ENCODE peak calls at places on chromosomes 13 and 19, in seven cellular contexts. One of them, this sample, is unnamed.

GRCh38 chr13:62682788-62683187 is 1267.1 kb upstream of the PCDH20 start:
- DNase-seq in activated CD4-positive, alpha-beta T cell treated with anti-CD3 and anti-CD28 coated beads for 4 hours: no peak
- DNase-seq in HCEC 1CT: no peak
- DNase-seq in ovary: no peak
- DNase-seq in skeletal muscle cell: no peak
- DNase-seq in amniotic epithelial cell: no peak
- DNase-seq in COLO829: no peak
- DNase-seq in this sample: no peak

GRCh38 chr19:49417090-49417489 is 6.2 kb downstream of the PTH2 start:
- DNase-seq in activated CD4-positive, alpha-beta T cell treated with anti-CD3 and anti-CD28 coated beads for 4 hours: no peak
- DNase-seq in HCEC 1CT: no peak
- DNase-seq in ovary: no peak
- DNase-seq in skeletal muscle cell: no peak
- DNase-seq in amniotic epithelial cell: no peak
- DNase-seq in COLO829: no peak
- DNase-seq in this sample: no peak

GRCh38 chr13:97574926-97575325 is 141.0 kb downstream of the RAP2A start:
- DNase-seq in activated CD4-positive, alpha-beta T cell treated with anti-CD3 and anti-CD28 coated beads for 4 hours: no peak
- DNase-seq in HCEC 1CT: peak; percentile 39
- DNase-seq in ovary: no peak
- DNase-seq in skeletal muscle cell: no peak
- DNase-seq in amniotic epithelial cell: peak; percentile 65
- DNase-seq in COLO829: peak; percentile 26
- DNase-seq in this sample: peak; percentile 33

GRCh38 chr13:33761744-33762143 is 56.2 kb upstream of the RFC3 start:
- DNase-seq in activated CD4-positive, alpha-beta T cell treated with anti-CD3 and anti-CD28 coated beads for 4 hours: no peak
- DNase-seq in HCEC 1CT: peak; percentile 19
- DNase-seq in ovary: no peak
- DNase-seq in skeletal muscle cell: no peak
- DNase-seq in amniotic epithelial cell: no peak
- DNase-seq in COLO829: no peak
- DNase-seq in this sample: no peak

GRCh38 chr13:100387416-100387815 is 201.2 kb downstream of the GGACT start:
- DNase-seq in activated CD4-positive, alpha-beta T cell treated with anti-CD3 and anti-CD28 coated beads for 4 hours: no peak
- DNase-seq in HCEC 1CT: no peak
- DNase-seq in ovary: no peak
- DNase-seq in skeletal muscle cell: no peak
- DNase-seq in amniotic epithelial cell: no peak
- DNase-seq in COLO829: no peak
- DNase-seq in this sample: no peak

GRCh38 chr13:101049166-101049850 is 367.0 kb downstream of the NALCN start:
- DNase-seq in activated CD4-positive, alpha-beta T cell treated with anti-CD3 and anti-CD28 coated beads for 4 hours: no peak
- DNase-seq in HCEC 1CT: peak; percentile 3
- DNase-seq in ovary: no peak
- DNase-seq in skeletal muscle cell: no peak
- DNase-seq in amniotic epithelial cell: no peak
- DNase-seq in COLO829: peak; percentile 31
- DNase-seq in this sample: no peak

GRCh38 chr19:46714523-46715106 is 2.3 kb downstream of the PRKD2 start:
- DNase-seq in activated CD4-positive, alpha-beta T cell treated with anti-CD3 and anti-CD28 coated beads for 4 hours: peak; percentile 71
- DNase-seq in HCEC 1CT: no peak
- DNase-seq in ovary: no peak
- DNase-seq in skeletal muscle cell: no peak
- DNase-seq in amniotic epithelial cell: no peak
- DNase-seq in COLO829: no peak
- DNase-seq in this sample: no peak

GRCh38 chr19:51365211-51366049 is 758 bp downstream of the ETFB start:
- DNase-seq in activated CD4-positive, alpha-beta T cell treated with anti-CD3 and anti-CD28 coated beads for 4 hours: no peak
- DNase-seq in HCEC 1CT: peak; percentile 45
- DNase-seq in ovary: peak; percentile 48
- DNase-seq in skeletal muscle cell: no peak
- DNase-seq in amniotic epithelial cell: peak; percentile 52
- DNase-seq in COLO829: peak; percentile 27
- DNase-seq in this sample: peak; percentile 81

GRCh38 chr19:48206402-48207093 is 36.1 kb downstream of the ZSWIM9 start:
- DNase-seq in activated CD4-positive, alpha-beta T cell treated with anti-CD3 and anti-CD28 coated beads for 4 hours: no peak
- DNase-seq in HCEC 1CT: no peak
- DNase-seq in ovary: no peak
- DNase-seq in skeletal muscle cell: no peak
- DNase-seq in amniotic epithelial cell: no peak
- DNase-seq in COLO829: no peak
- DNase-seq in this sample: no peak

GRCh38 chr13:24076124-24076523 is 84.4 kb upstream of the SPATA13 start:
- DNase-seq in activated CD4-positive, alpha-beta T cell treated with anti-CD3 and anti-CD28 coated beads for 4 hours: no peak
- DNase-seq in HCEC 1CT: no peak
- DNase-seq in ovary: no peak
- DNase-seq in skeletal muscle cell: no peak
- DNase-seq in amniotic epithelial cell: no peak
- DNase-seq in COLO829: no peak
- DNase-seq in this sample: peak; percentile 55

GRCh38 chr13:29865934-29866333 is 15.5 kb upstream of the UBL3 start:
- DNase-seq in activated CD4-positive, alpha-beta T cell treated with anti-CD3 and anti-CD28 coated beads for 4 hours: no peak
- DNase-seq in HCEC 1CT: no peak
- DNase-seq in ovary: no peak
- DNase-seq in skeletal muscle cell: no peak
- DNase-seq in amniotic epithelial cell: no peak
- DNase-seq in COLO829: no peak
- DNase-seq in this sample: no peak

GRCh38 chr19:53311044-53311443 is 22.5 kb upstream of the ZNF845 start:
- DNase-seq in activated CD4-positive, alpha-beta T cell treated with anti-CD3 and anti-CD28 coated beads for 4 hours: no peak
- DNase-seq in HCEC 1CT: no peak
- DNase-seq in ovary: no peak
- DNase-seq in skeletal muscle cell: no peak
- DNase-seq in amniotic epithelial cell: no peak
- DNase-seq in COLO829: no peak
- DNase-seq in this sample: no peak

GRCh38 chr13:23899555-23899954 is 2.3 kb upstream of the C1QTNF9B start:
- DNase-seq in activated CD4-positive, alpha-beta T cell treated with anti-CD3 and anti-CD28 coated beads for 4 hours: peak; percentile 18
- DNase-seq in HCEC 1CT: peak; percentile 52
- DNase-seq in ovary: no peak
- DNase-seq in skeletal muscle cell: no peak
- DNase-seq in amniotic epithelial cell: peak; percentile 37
- DNase-seq in COLO829: peak; percentile 61
- DNase-seq in this sample: peak; percentile 52

GRCh38 chr19:27964165-27964564 is 1248.8 kb downstream of the UQCRFS1 start:
- DNase-seq in activated CD4-positive, alpha-beta T cell treated with anti-CD3 and anti-CD28 coated beads for 4 hours: no peak
- DNase-seq in HCEC 1CT: no peak
- DNase-seq in ovary: no peak
- DNase-seq in skeletal muscle cell: no peak
- DNase-seq in amniotic epithelial cell: no peak
- DNase-seq in COLO829: no peak
- DNase-seq in this sample: no peak

GRCh38 chr13:101875091-101875490 is 422.6 kb downstream of the ITGBL1 start:
- DNase-seq in activated CD4-positive, alpha-beta T cell treated with anti-CD3 and anti-CD28 coated beads for 4 hours: no peak
- DNase-seq in HCEC 1CT: no peak
- DNase-seq in ovary: no peak
- DNase-seq in skeletal muscle cell: no peak
- DNase-seq in amniotic epithelial cell: no peak
- DNase-seq in COLO829: no peak
- DNase-seq in this sample: peak; percentile 11

GRCh38 chr13:88648598-88649373 is 977.6 kb downstream of the SLITRK5 start:
- DNase-seq in activated CD4-positive, alpha-beta T cell treated with anti-CD3 and anti-CD28 coated beads for 4 hours: no peak
- DNase-seq in HCEC 1CT: no peak
- DNase-seq in ovary: no peak
- DNase-seq in skeletal muscle cell: no peak
- DNase-seq in amniotic epithelial cell: no peak
- DNase-seq in COLO829: no peak
- DNase-seq in this sample: no peak

GRCh38 chr13:41706189-41706588 is 248.8 kb downstream of the RGCC start:
- DNase-seq in activated CD4-positive, alpha-beta T cell treated with anti-CD3 and anti-CD28 coated beads for 4 hours: no peak
- DNase-seq in HCEC 1CT: no peak
- DNase-seq in ovary: no peak
- DNase-seq in skeletal muscle cell: peak; percentile 5
- DNase-seq in amniotic epithelial cell: no peak
- DNase-seq in COLO829: no peak
- DNase-seq in this sample: no peak

GRCh38 chr13:101706651-101707050 is 254.2 kb downstream of the ITGBL1 start:
- DNase-seq in activated CD4-positive, alpha-beta T cell treated with anti-CD3 and anti-CD28 coated beads for 4 hours: no peak
- DNase-seq in HCEC 1CT: peak; percentile 83
- DNase-seq in ovary: no peak
- DNase-seq in skeletal muscle cell: peak; percentile 99
- DNase-seq in amniotic epithelial cell: peak; percentile 99
- DNase-seq in COLO829: no peak
- DNase-seq in this sample: peak; percentile 5

GRCh38 chr19:5933391-5933998 is 19.4 kb downstream of the CAPS start:
- DNase-seq in activated CD4-positive, alpha-beta T cell treated with anti-CD3 and anti-CD28 coated beads for 4 hours: no peak
- DNase-seq in HCEC 1CT: no peak
- DNase-seq in ovary: no peak
- DNase-seq in skeletal muscle cell: no peak
- DNase-seq in amniotic epithelial cell: no peak
- DNase-seq in COLO829: no peak
- DNase-seq in this sample: no peak

GRCh38 chr13:72180253-72180952 is 313.4 kb upstream of the DACH1 start:
- DNase-seq in activated CD4-positive, alpha-beta T cell treated with anti-CD3 and anti-CD28 coated beads for 4 hours: no peak
- DNase-seq in HCEC 1CT: no peak
- DNase-seq in ovary: no peak
- DNase-seq in skeletal muscle cell: no peak
- DNase-seq in amniotic epithelial cell: no peak
- DNase-seq in COLO829: no peak
- DNase-seq in this sample: no peak

GRCh38 chr19:12194827-12195500 is 32.1 kb downstream of the ZNF136 start:
- DNase-seq in activated CD4-positive, alpha-beta T cell treated with anti-CD3 and anti-CD28 coated beads for 4 hours: peak; percentile 70
- DNase-seq in HCEC 1CT: no peak
- DNase-seq in ovary: peak; percentile 92
- DNase-seq in skeletal muscle cell: peak; percentile 8
- DNase-seq in amniotic epithelial cell: peak; percentile 4
- DNase-seq in COLO829: no peak
- DNase-seq in this sample: no peak

GRCh38 chr13:27789153-27789494 is 3.2 kb upstream of the GSX1 start:
- DNase-seq in activated CD4-positive, alpha-beta T cell treated with anti-CD3 and anti-CD28 coated beads for 4 hours: no peak
- DNase-seq in HCEC 1CT: no peak
- DNase-seq in ovary: no peak
- DNase-seq in skeletal muscle cell: no peak
- DNase-seq in amniotic epithelial cell: no peak
- DNase-seq in COLO829: no peak
- DNase-seq in this sample: no peak

GRCh38 chr13:75489502-75490263 is 7.7 kb upstream of the TBC1D4 start:
- DNase-seq in activated CD4-positive, alpha-beta T cell treated with anti-CD3 and anti-CD28 coated beads for 4 hours: no peak
- DNase-seq in HCEC 1CT: peak; percentile 81
- DNase-seq in ovary: no peak
- DNase-seq in skeletal muscle cell: no peak
- DNase-seq in amniotic epithelial cell: peak; percentile 93
- DNase-seq in COLO829: no peak
- DNase-seq in this sample: peak; percentile 33

GRCh38 chr13:20351279-20352022 is 119.3 kb upstream of the GJB6 start:
- DNase-seq in activated CD4-positive, alpha-beta T cell treated with anti-CD3 and anti-CD28 coated beads for 4 hours: no peak
- DNase-seq in HCEC 1CT: peak; percentile 88
- DNase-seq in ovary: no peak
- DNase-seq in skeletal muscle cell: peak; percentile 75
- DNase-seq in amniotic epithelial cell: peak; percentile 96
- DNase-seq in COLO829: peak; percentile 60
- DNase-seq in this sample: no peak

GRCh38 chr13:101523154-101523669 is 70.7 kb downstream of the ITGBL1 start:
- DNase-seq in activated CD4-positive, alpha-beta T cell treated with anti-CD3 and anti-CD28 coated beads for 4 hours: no peak
- DNase-seq in HCEC 1CT: no peak
- DNase-seq in ovary: no peak
- DNase-seq in skeletal muscle cell: no peak
- DNase-seq in amniotic epithelial cell: no peak
- DNase-seq in COLO829: no peak
- DNase-seq in this sample: no peak

GRCh38 chr19:3132971-3133792 is 2.7 kb upstream of the GNA15 start:
- DNase-seq in activated CD4-positive, alpha-beta T cell treated with anti-CD3 and anti-CD28 coated beads for 4 hours: peak; percentile 81
- DNase-seq in HCEC 1CT: no peak
- DNase-seq in ovary: no peak
- DNase-seq in skeletal muscle cell: peak; percentile 49
- DNase-seq in amniotic epithelial cell: peak; percentile 16
- DNase-seq in COLO829: no peak
- DNase-seq in this sample: no peak

GRCh38 chr13:19845758-19846157 is 17.7 kb downstream of the ZMYM5 start:
- DNase-seq in activated CD4-positive, alpha-beta T cell treated with anti-CD3 and anti-CD28 coated beads for 4 hours: no peak
- DNase-seq in HCEC 1CT: peak; percentile 99
- DNase-seq in ovary: no peak
- DNase-seq in skeletal muscle cell: peak; percentile 87
- DNase-seq in amniotic epithelial cell: peak; percentile 96
- DNase-seq in COLO829: peak; percentile 96
- DNase-seq in this sample: peak; percentile 72

GRCh38 chr19:53102701-53103140 is 501 bp downstream of the ZNF160 start:
- DNase-seq in activated CD4-positive, alpha-beta T cell treated with anti-CD3 and anti-CD28 coated beads for 4 hours: peak; percentile 28
- DNase-seq in HCEC 1CT: peak; percentile 26
- DNase-seq in ovary: no peak
- DNase-seq in skeletal muscle cell: peak; percentile 0
- DNase-seq in amniotic epithelial cell: peak; percentile 13
- DNase-seq in COLO829: no peak
- DNase-seq in this sample: peak; percentile 65

GRCh38 chr13:47826481-47826880 is 174.6 kb downstream of the SUCLA2 start:
- DNase-seq in activated CD4-positive, alpha-beta T cell treated with anti-CD3 and anti-CD28 coated beads for 4 hours: no peak
- DNase-seq in HCEC 1CT: peak; percentile 75
- DNase-seq in ovary: no peak
- DNase-seq in skeletal muscle cell: no peak
- DNase-seq in amniotic epithelial cell: peak; percentile 69
- DNase-seq in COLO829: no peak
- DNase-seq in this sample: peak; percentile 59

GRCh38 chr19:50333235-50333736 is 4.1 kb upstream of the KCNC3 start:
- DNase-seq in activated CD4-positive, alpha-beta T cell treated with anti-CD3 and anti-CD28 coated beads for 4 hours: peak; percentile 95
- DNase-seq in HCEC 1CT: no peak
- DNase-seq in ovary: peak; percentile 62
- DNase-seq in skeletal muscle cell: peak; percentile 53
- DNase-seq in amniotic epithelial cell: peak; percentile 68
- DNase-seq in COLO829: peak; percentile 95
- DNase-seq in this sample: peak; percentile 95

GRCh38 chr19:4580021-4580901 is 20.8 kb upstream of the SEMA6B start:
- DNase-seq in activated CD4-positive, alpha-beta T cell treated with anti-CD3 and anti-CD28 coated beads for 4 hours: no peak
- DNase-seq in HCEC 1CT: no peak
- DNase-seq in ovary: no peak
- DNase-seq in skeletal muscle cell: no peak
- DNase-seq in amniotic epithelial cell: no peak
- DNase-seq in COLO829: no peak
- DNase-seq in this sample: peak; percentile 11

GRCh38 chr13:21175656-21176194 is 627 bp downstream of the SKA3 start:
- DNase-seq in activated CD4-positive, alpha-beta T cell treated with anti-CD3 and anti-CD28 coated beads for 4 hours: no peak
- DNase-seq in HCEC 1CT: peak; percentile 2
- DNase-seq in ovary: no peak
- DNase-seq in skeletal muscle cell: peak; percentile 4
- DNase-seq in amniotic epithelial cell: peak; percentile 51
- DNase-seq in COLO829: no peak
- DNase-seq in this sample: no peak